ENCODE peak calls at places on chromosomes 4 and X, in six cellular contexts. One of them, this sample, is unnamed.

GRCh38 chr4:82467442-82467841 is 37.1 kb downstream of the ENOPH1 start:
- DNase-seq in ovary: no peak
- DNase-seq in suprapubic skin: no peak
- DNase-seq in HCT116: no peak
- DNase-seq in cardiac fibroblast: peak
- DNase-seq in tibial nerve: no peak
- DNase-seq in this sample: no peak

GRCh38 chr4:113686950-113687718 is 74.4 kb downstream of the CAMK2D start:
- DNase-seq in cardiac fibroblast: peak
- DNase-seq in tibial nerve: no peak
- DNase-seq in ovary: no peak
- DNase-seq in HCT116: no peak
- DNase-seq in suprapubic skin: no peak
- DNase-seq in this sample: no peak

GRCh38 chrX:55118574-55118973 is 29.8 kb downstream of the PAGE2 start:
- DNase-seq in tibial nerve: no peak
- DNase-seq in HCT116: no peak
- DNase-seq in ovary: no peak
- DNase-seq in suprapubic skin: no peak
- DNase-seq in cardiac fibroblast: no peak
- DNase-seq in this sample: no peak

GRCh38 chr4:182918791-182919302 is 1.7 kb upstream of the DCTD start:
- DNase-seq in HCT116: no peak
- DNase-seq in tibial nerve: no peak
- DNase-seq in suprapubic skin: no peak
- DNase-seq in cardiac fibroblast: no peak
- DNase-seq in ovary: no peak
- DNase-seq in this sample: no peak

GRCh38 chrX:102155806-102156179 is at the start of gene BEX5:
- DNase-seq in HCT116: no peak
- DNase-seq in ovary: peak
- DNase-seq in tibial nerve: no peak
- DNase-seq in suprapubic skin: peak
- DNase-seq in cardiac fibroblast: no peak
- DNase-seq in this sample: no peak

GRCh38 chr4:14984452-14984851 is 17.8 kb upstream of the CPEB2 start:
- DNase-seq in suprapubic skin: no peak
- DNase-seq in tibial nerve: no peak
- DNase-seq in ovary: no peak
- DNase-seq in HCT116: no peak
- DNase-seq in cardiac fibroblast: peak
- DNase-seq in this sample: no peak

GRCh38 chrX:48826876-48827653 is 752 bp downstream of the ERAS start:
- DNase-seq in suprapubic skin: no peak
- DNase-seq in HCT116: no peak
- DNase-seq in tibial nerve: no peak
- DNase-seq in cardiac fibroblast: no peak
- DNase-seq in ovary: no peak
- DNase-seq in this sample: no peak

GRCh38 chr4:1958276-1959103 is 50.3 kb downstream of the NELFA start:
- DNase-seq in ovary: no peak
- DNase-seq in cardiac fibroblast: no peak
- DNase-seq in HCT116: no peak
- DNase-seq in suprapubic skin: no peak
- DNase-seq in tibial nerve: no peak
- DNase-seq in this sample: no peak

GRCh38 chr4:63430105-63430504 is 979.1 kb downstream of the TECRL start:
- DNase-seq in HCT116: no peak
- DNase-seq in suprapubic skin: no peak
- DNase-seq in ovary: no peak
- DNase-seq in tibial nerve: no peak
- DNase-seq in cardiac fibroblast: no peak
- DNase-seq in this sample: no peak

GRCh38 chrX:38817004-38817703 is 15.9 kb downstream of the MID1IP1 start:
- DNase-seq in tibial nerve: no peak
- DNase-seq in suprapubic skin: no peak
- DNase-seq in HCT116: no peak
- DNase-seq in ovary: peak
- DNase-seq in cardiac fibroblast: peak
- DNase-seq in this sample: no peak

GRCh38 chrX:12672362-12673106 is 118.7 kb upstream of the PRPS2 start:
- DNase-seq in ovary: no peak
- DNase-seq in suprapubic skin: no peak
- DNase-seq in HCT116: no peak
- DNase-seq in cardiac fibroblast: no peak
- DNase-seq in tibial nerve: no peak
- DNase-seq in this sample: no peak

GRCh38 chr4:33160126-33160525 is 2440.0 kb downstream of the PCDH7 start:
- DNase-seq in HCT116: peak
- DNase-seq in cardiac fibroblast: peak
- DNase-seq in ovary: no peak
- DNase-seq in suprapubic skin: no peak
- DNase-seq in tibial nerve: peak
- DNase-seq in this sample: no peak

GRCh38 chr4:133869486-133869885 is 332.1 kb downstream of the PABPC4L start:
- DNase-seq in HCT116: no peak
- DNase-seq in suprapubic skin: no peak
- DNase-seq in tibial nerve: no peak
- DNase-seq in cardiac fibroblast: peak
- DNase-seq in ovary: no peak
- DNase-seq in this sample: no peak

GRCh38 chr4:113881256-113881655 is 98.2 kb downstream of the ARSJ start:
- DNase-seq in tibial nerve: no peak
- DNase-seq in suprapubic skin: no peak
- DNase-seq in ovary: no peak
- DNase-seq in cardiac fibroblast: no peak
- DNase-seq in HCT116: no peak
- DNase-seq in this sample: peak

GRCh38 chr4:114272226-114272625 is 292.8 kb upstream of the ARSJ start:
- DNase-seq in HCT116: peak
- DNase-seq in suprapubic skin: no peak
- DNase-seq in tibial nerve: no peak
- DNase-seq in ovary: no peak
- DNase-seq in cardiac fibroblast: peak
- DNase-seq in this sample: peak

GRCh38 chrX:110417128-110417527 is 58.5 kb downstream of the RTL9 start:
- DNase-seq in tibial nerve: no peak
- DNase-seq in ovary: no peak
- DNase-seq in HCT116: no peak
- DNase-seq in suprapubic skin: no peak
- DNase-seq in cardiac fibroblast: no peak
- DNase-seq in this sample: no peak

GRCh38 chrX:148632444-148632843 is 132.0 kb downstream of the AFF2 start:
- DNase-seq in cardiac fibroblast: no peak
- DNase-seq in HCT116: no peak
- DNase-seq in tibial nerve: no peak
- DNase-seq in suprapubic skin: no peak
- DNase-seq in ovary: no peak
- DNase-seq in this sample: no peak

GRCh38 chrX:12447448-12448154 is 309.3 kb downstream of the FRMPD4 start:
- DNase-seq in HCT116: no peak
- DNase-seq in ovary: no peak
- DNase-seq in tibial nerve: peak
- DNase-seq in cardiac fibroblast: peak
- DNase-seq in suprapubic skin: no peak
- DNase-seq in this sample: peak

GRCh38 chrX:23334536-23334870 is at the start of gene PTCHD1:
- DNase-seq in cardiac fibroblast: no peak
- DNase-seq in tibial nerve: no peak
- DNase-seq in HCT116: no peak
- DNase-seq in ovary: no peak
- DNase-seq in suprapubic skin: no peak
- DNase-seq in this sample: no peak

GRCh38 chr4:138175337-138175794 is 66.8 kb downstream of the SLC7A11 start:
- DNase-seq in cardiac fibroblast: peak
- DNase-seq in tibial nerve: no peak
- DNase-seq in ovary: no peak
- DNase-seq in suprapubic skin: no peak
- DNase-seq in HCT116: no peak
- DNase-seq in this sample: no peak

GRCh38 chrX:70422886-70423336 is at the start of gene GDPD2:
- DNase-seq in suprapubic skin: no peak
- DNase-seq in tibial nerve: no peak
- DNase-seq in cardiac fibroblast: peak
- DNase-seq in HCT116: no peak
- DNase-seq in ovary: no peak
- DNase-seq in this sample: no peak

GRCh38 chr4:2886622-2887021 is 43.0 kb downstream of the ADD1 start:
- DNase-seq in cardiac fibroblast: no peak
- DNase-seq in HCT116: no peak
- DNase-seq in ovary: no peak
- DNase-seq in suprapubic skin: no peak
- DNase-seq in tibial nerve: no peak
- DNase-seq in this sample: no peak

GRCh38 chr4:52914051-52914605 is 52.0 kb downstream of the RASL11B start:
- DNase-seq in cardiac fibroblast: peak
- DNase-seq in HCT116: no peak
- DNase-seq in suprapubic skin: no peak
- DNase-seq in tibial nerve: no peak
- DNase-seq in ovary: peak
- DNase-seq in this sample: peak

GRCh38 chr4:83662204-83662603 is 126.3 kb downstream of the GPAT3 start:
- DNase-seq in ovary: no peak
- DNase-seq in HCT116: no peak
- DNase-seq in tibial nerve: no peak
- DNase-seq in suprapubic skin: no peak
- DNase-seq in cardiac fibroblast: no peak
- DNase-seq in this sample: no peak

GRCh38 chr4:83661359-83661758 is 125.5 kb downstream of the GPAT3 start:
- DNase-seq in ovary: no peak
- DNase-seq in tibial nerve: no peak
- DNase-seq in suprapubic skin: no peak
- DNase-seq in HCT116: no peak
- DNase-seq in cardiac fibroblast: no peak
- DNase-seq in this sample: no peak

GRCh38 chr4:83660578-83660977 is 124.7 kb downstream of the GPAT3 start:
- DNase-seq in ovary: no peak
- DNase-seq in suprapubic skin: no peak
- DNase-seq in HCT116: no peak
- DNase-seq in cardiac fibroblast: no peak
- DNase-seq in tibial nerve: no peak
- DNase-seq in this sample: no peak

GRCh38 chr4:83664071-83664470 is 128.2 kb downstream of the GPAT3 start:
- DNase-seq in suprapubic skin: no peak
- DNase-seq in HCT116: no peak
- DNase-seq in ovary: no peak
- DNase-seq in cardiac fibroblast: no peak
- DNase-seq in tibial nerve: no peak
- DNase-seq in this sample: no peak

DNA sequence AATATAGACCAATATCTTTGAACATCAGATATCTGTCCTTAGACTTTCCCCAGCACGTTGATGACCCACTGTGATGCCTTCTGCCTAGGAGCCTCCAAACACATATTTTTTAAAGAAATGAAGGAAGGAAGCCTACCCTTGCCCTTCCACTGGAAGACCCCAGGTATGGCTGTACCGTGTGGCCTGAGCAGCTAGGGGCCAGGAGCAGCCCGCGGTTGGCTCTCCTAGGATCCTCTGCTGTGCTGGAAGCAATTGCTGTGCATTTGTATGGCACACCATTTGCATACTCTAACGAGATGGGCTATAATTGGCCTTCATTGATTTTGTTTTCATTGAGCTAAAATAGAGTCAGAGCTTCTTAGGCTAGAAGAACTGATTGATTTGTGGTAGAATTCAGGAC is 128.8 kb downstream of the GPAT3 start:
- DNase-seq in cardiac fibroblast: no peak
- DNase-seq in ovary: no peak
- DNase-seq in suprapubic skin: no peak
- DNase-seq in tibial nerve: no peak
- DNase-seq in HCT116: no peak
- DNase-seq in this sample: no peak
- TF ChIP-seq CTCF in cardiac fibroblast: no peak
- TF ChIP-seq CTCF in ovary: no peak
- TF ChIP-seq CTCF in suprapubic skin: no peak
- TF ChIP-seq CTCF in tibial nerve: no peak
- TF ChIP-seq CTCF in HCT116: no peak
- TF ChIP-seq CTCF in this sample: no peak

DNA sequence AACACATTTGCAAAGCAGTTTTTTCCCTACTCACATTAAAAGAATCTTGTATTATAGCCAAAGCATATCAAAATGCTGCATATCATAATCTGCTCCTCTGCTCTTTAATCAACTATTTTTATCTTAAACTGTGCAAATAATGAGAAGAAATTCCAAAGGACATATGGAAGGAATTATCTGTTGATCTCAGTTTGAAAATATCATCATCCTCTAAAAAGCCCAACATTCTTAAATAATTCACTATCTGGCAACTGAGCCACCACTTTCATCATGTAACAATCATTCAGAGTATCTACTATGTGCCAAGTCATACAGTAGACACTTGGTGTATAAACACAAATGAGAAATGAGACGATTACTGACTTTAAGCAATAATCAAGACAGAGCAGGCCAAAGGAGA is 63.0 kb downstream of the PRSS12 start:
- DNase-seq in HCT116: no peak
- DNase-seq in tibial nerve: no peak
- DNase-seq in cardiac fibroblast: peak
- DNase-seq in suprapubic skin: no peak
- DNase-seq in ovary: no peak
- DNase-seq in this sample: peak
- TF ChIP-seq CTCF in HCT116: no peak
- TF ChIP-seq CTCF in tibial nerve: no peak
- TF ChIP-seq CTCF in cardiac fibroblast: no peak
- TF ChIP-seq CTCF in suprapubic skin: no peak
- TF ChIP-seq CTCF in ovary: no peak
- TF ChIP-seq CTCF in this sample: no peak

DNA sequence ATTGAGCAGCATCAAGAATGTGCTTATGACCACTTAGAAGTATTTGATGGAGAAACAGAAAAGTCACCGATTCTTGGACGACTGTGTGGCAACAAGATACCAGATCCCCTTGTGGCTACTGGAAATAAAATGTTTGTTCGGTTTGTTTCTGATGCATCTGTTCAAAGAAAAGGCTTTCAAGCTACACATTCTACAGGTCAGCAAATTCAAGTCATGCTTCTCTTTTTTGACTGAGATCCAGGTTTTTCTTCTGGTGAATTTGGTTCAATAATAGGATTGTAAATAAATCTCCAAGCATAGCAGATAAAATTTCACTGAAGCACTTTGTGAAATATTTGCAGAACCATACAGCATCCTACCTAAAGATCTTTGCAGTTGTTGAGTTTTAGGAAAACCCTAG is 218.1 kb downstream of the TLL1 start:
- DNase-seq in suprapubic skin: no peak
- DNase-seq in ovary: no peak
- DNase-seq in tibial nerve: no peak
- DNase-seq in cardiac fibroblast: peak
- DNase-seq in HCT116: no peak
- DNase-seq in this sample: no peak
- TF ChIP-seq CTCF in suprapubic skin: no peak
- TF ChIP-seq CTCF in ovary: no peak
- TF ChIP-seq CTCF in tibial nerve: no peak
- TF ChIP-seq CTCF in cardiac fibroblast: no peak
- TF ChIP-seq CTCF in HCT116: no peak
- TF ChIP-seq CTCF in this sample: no peak

DNA sequence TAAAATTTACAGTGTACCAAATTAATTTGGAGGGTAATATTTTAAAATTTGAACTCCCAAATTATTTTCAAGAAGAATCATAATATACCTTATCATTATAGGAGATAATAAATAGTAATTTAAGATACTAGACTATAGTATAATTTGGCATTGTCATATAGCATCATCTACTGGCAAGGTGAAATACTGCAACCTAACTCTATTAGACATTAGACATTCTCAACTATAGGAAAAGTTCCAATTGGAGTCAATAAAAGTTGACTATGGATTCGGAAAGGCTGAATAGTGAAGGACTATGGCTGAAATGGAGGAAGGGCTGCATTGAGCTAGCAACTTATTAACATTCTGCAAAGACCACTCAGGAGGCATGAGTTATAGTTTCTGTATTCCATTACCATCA is 113.0 kb downstream of the PRDM5 start:
- DNase-seq in tibial nerve: no peak
- DNase-seq in HCT116: no peak
- DNase-seq in suprapubic skin: no peak
- DNase-seq in ovary: no peak
- DNase-seq in cardiac fibroblast: no peak
- DNase-seq in this sample: no peak
- TF ChIP-seq CTCF in tibial nerve: no peak
- TF ChIP-seq CTCF in HCT116: peak
- TF ChIP-seq CTCF in suprapubic skin: no peak
- TF ChIP-seq CTCF in ovary: no peak
- TF ChIP-seq CTCF in cardiac fibroblast: peak
- TF ChIP-seq CTCF in this sample: peak

This sample was measured in HFFc6.